ENCODE peak calls at places on chromosomes 13 and 19, in ten cellular contexts. M, S, J, G, C, H, Q, E, N and K are unnamed samples.

GRCh38 chr19:55284405-55285058 is 735 bp downstream of the BRSK1 start:
- DNase-seq in M (no peak), S (no peak), J (no peak), G (no peak), C (no peak), H (no peak), Q (peak), E (no peak), N (no peak), K (no peak)

GRCh38 chr13:73703606-73704005 is 430.6 kb downstream of the KLF12 start:
- DNase-seq in M (no peak), S (no peak), J (no peak), G (no peak), C (no peak), H (no peak), Q (no peak), E (no peak), N (no peak), K (no peak)

GRCh38 chr13:50323440-50324070 is 308.3 kb downstream of the KCNRG start:
- DNase-seq in M (no peak), S (no peak), J (no peak), G (no peak), C (no peak), H (no peak), Q (no peak), E (no peak), N (no peak), K (no peak)

GRCh38 chr19:55131421-55131820 is 14.0 kb upstream of the PPP1R12C start:
- DNase-seq in M (no peak), S (no peak), J (no peak), G (no peak), C (no peak), H (no peak), Q (no peak), E (no peak), N (no peak), K (no peak)

GRCh38 chr19:41552558-41552957 is 23.4 kb upstream of the CEACAM21 start:
- DNase-seq in M (no peak), S (no peak), J (no peak), G (no peak), C (no peak), H (no peak), Q (no peak), E (no peak), N (no peak), K (no peak)

GRCh38 chr13:49439609-49440008 is 4.3 kb downstream of the CAB39L start:
- DNase-seq in M (no peak), S (no peak), J (no peak), G (no peak), C (no peak), H (no peak), Q (no peak), E (no peak), N (no peak), K (no peak)

GRCh38 chr13:48531416-48532145 is 1.3 kb downstream of the RCBTB2 start:
- DNase-seq in M (no peak), S (no peak), J (no peak), G (no peak), C (peak), H (no peak), Q (no peak), E (no peak), N (no peak), K (no peak)

GRCh38 chr13:76809369-76809768 is 76.8 kb downstream of the KCTD12 start:
- DNase-seq in M (no peak), S (no peak), J (no peak), G (no peak), C (no peak), H (no peak), Q (no peak), E (no peak), N (no peak), K (no peak)

GRCh38 chr19:2315818-2316353 is 7.9 kb upstream of the LINGO3 start:
- DNase-seq in M (no peak), S (peak), J (peak), G (peak), C (no peak), H (no peak), Q (peak), E (no peak), N (no peak), K (peak)

GRCh38 chr19:47315125-47315821 is 5.6 kb downstream of the C5AR1 start:
- DNase-seq in M (no peak), S (peak), J (peak), G (no peak), C (no peak), H (no peak), Q (no peak), E (peak), N (peak), K (no peak)

GRCh38 chr19:13689050-13689449 is 75.3 kb upstream of the MRI1 start:
- DNase-seq in M (no peak), S (peak), J (no peak), G (peak), C (peak), H (peak), Q (no peak), E (no peak), N (no peak), K (no peak)

GRCh38 chr19:42176990-42177685 is 40.3 kb downstream of the DEDD2 start:
- DNase-seq in M (peak), S (peak), J (peak), G (peak), C (peak), H (no peak), Q (peak), E (no peak), N (no peak), K (peak)

GRCh38 chr19:35141627-35142401 is 1.2 kb upstream of the FXYD7 start:
- DNase-seq in M (no peak), S (no peak), J (no peak), G (no peak), C (no peak), H (no peak), Q (no peak), E (no peak), N (no peak), K (no peak)

GRCh38 chr19:2986951-2987491 is 9.7 kb downstream of the TLE6 start:
- DNase-seq in M (no peak), S (no peak), J (no peak), G (peak), C (no peak), H (no peak), Q (no peak), E (no peak), N (no peak), K (no peak)

GRCh38 chr19:40805258-40805868 is 6.4 kb downstream of the EGLN2 start:
- DNase-seq in M (no peak), S (no peak), J (peak), G (no peak), C (peak), H (no peak), Q (peak), E (no peak), N (no peak), K (no peak)

GRCh38 chr19:11273288-11273687 is 11.0 kb upstream of the DOCK6 start:
- DNase-seq in M (no peak), S (no peak), J (no peak), G (no peak), C (no peak), H (no peak), Q (no peak), E (no peak), N (no peak), K (no peak)

GRCh38 chr19:46697142-46697960 is 19.6 kb downstream of the PRKD2 start:
- DNase-seq in M (no peak), S (peak), J (peak), G (peak), C (peak), H (peak), Q (peak), E (peak), N (peak), K (no peak)

GRCh38 chr19:41995959-41996797 is 2.1 kb upstream of the ATP1A3 start:
- DNase-seq in M (no peak), S (peak), J (no peak), G (no peak), C (no peak), H (no peak), Q (peak), E (no peak), N (no peak), K (peak)

GRCh38 chr19:43799502-43800142 is 2.6 kb downstream of the LYPD5 start:
- DNase-seq in M (no peak), S (no peak), J (no peak), G (no peak), C (no peak), H (no peak), Q (no peak), E (no peak), N (no peak), K (no peak)

GRCh38 chr19:5993516-5994406 is 15.8 kb upstream of the RANBP3 start:
- DNase-seq in M (no peak), S (no peak), J (peak), G (no peak), C (no peak), H (no peak), Q (peak), E (no peak), N (no peak), K (no peak)

GRCh38 chr13:102768914-102769313 is 4.7 kb downstream of the TEX30 start:
- DNase-seq in M (no peak), S (no peak), J (no peak), G (no peak), C (no peak), H (no peak), Q (no peak), E (no peak), N (no peak), K (no peak)

GRCh38 chr19:2561895-2562294 is 86.0 kb downstream of the GADD45B start:
- DNase-seq in M (peak), S (no peak), J (no peak), G (no peak), C (peak), H (no peak), Q (peak), E (no peak), N (no peak), K (no peak)

GRCh38 chr13:23987331-23987730 is 90.0 kb upstream of the C1QTNF9B start:
- DNase-seq in M (no peak), S (no peak), J (no peak), G (no peak), C (no peak), H (no peak), Q (no peak), E (no peak), N (no peak), K (no peak)

GRCh38 chr19:14471436-14472187 is 3.5 kb downstream of the PTGER1 start:
- DNase-seq in M (no peak), S (no peak), J (no peak), G (no peak), C (no peak), H (no peak), Q (peak), E (no peak), N (no peak), K (no peak)

GRCh38 chr13:102089177-102089576 is 312.7 kb downstream of the FGF14 start:
- DNase-seq in M (no peak), S (no peak), J (no peak), G (peak), C (no peak), H (no peak), Q (no peak), E (no peak), N (no peak), K (no peak)

GRCh38 chr19:7888145-7888825 is at the start of gene LRRC8E:
- DNase-seq in M (no peak), S (peak), J (peak), G (peak), C (no peak), H (no peak), Q (peak), E (no peak), N (no peak), K (no peak)

GRCh38 chr19:35054626-35055025 is 13.1 kb downstream of the HPN start:
- DNase-seq in M (no peak), S (no peak), J (no peak), G (no peak), C (no peak), H (no peak), Q (no peak), E (no peak), N (no peak), K (no peak)

GRCh38 chr13:30376426-30377311 is 45.6 kb upstream of the UBE2L5 start:
- DNase-seq in M (peak), S (no peak), J (peak), G (peak), C (peak), H (no peak), Q (no peak), E (no peak), N (no peak), K (no peak)

GRCh38 chr13:105847532-105848295 is 687.7 kb downstream of the EFNB2 start:
- DNase-seq in M (no peak), S (no peak), J (no peak), G (no peak), C (no peak), H (no peak), Q (no peak), E (no peak), N (no peak), K (no peak)

GRCh38 chr19:51615991-51616390 is 14.2 kb downstream of the SIGLEC5 start:
- DNase-seq in M (no peak), S (no peak), J (no peak), G (no peak), C (no peak), H (no peak), Q (no peak), E (no peak), N (peak), K (no peak)

GRCh38 chr19:4266253-4267000 is 12.6 kb upstream of the SHD start:
- DNase-seq in M (no peak), S (no peak), J (no peak), G (no peak), C (no peak), H (no peak), Q (no peak), E (no peak), N (no peak), K (no peak)
- H3K27ac ChIP-seq in M (no peak), S (no peak), J (no peak), G (no peak), C (no peak), H (no peak), Q (no peak), E (no peak), N (no peak), K (no peak)

GRCh38 chr13:20186771-20187170 is 6.0 kb downstream of the GJB2 start:
- DNase-seq in M (no peak), S (no peak), J (no peak), G (no peak), C (no peak), H (no peak), Q (no peak), E (no peak), N (no peak), K (no peak)
- H3K27ac ChIP-seq in M (no peak), S (no peak), J (no peak), G (no peak), C (no peak), H (no peak), Q (no peak), E (no peak), N (no peak), K (no peak)

GRCh38 chr13:99063178-99063577 is 85.3 kb upstream of the DOCK9 start:
- DNase-seq in M (no peak), S (no peak), J (no peak), G (no peak), C (no peak), H (no peak), Q (no peak), E (no peak), N (no peak), K (no peak)

GRCh38 chr13:99066219-99066618 is 88.4 kb upstream of the DOCK9 start:
- DNase-seq in M (no peak), S (no peak), J (no peak), G (no peak), C (no peak), H (no peak), Q (no peak), E (no peak), N (no peak), K (no peak)

GRCh38 chr13:99065250-99066015 is 87.6 kb upstream of the DOCK9 start:
- DNase-seq in M (no peak), S (no peak), J (no peak), G (no peak), C (no peak), H (no peak), Q (no peak), E (no peak), N (no peak), K (no peak)

GRCh38 chr13:99063952-99064351 is 86.1 kb upstream of the DOCK9 start:
- DNase-seq in M (no peak), S (no peak), J (no peak), G (no peak), C (no peak), H (no peak), Q (no peak), E (no peak), N (no peak), K (no peak)

DNA sequence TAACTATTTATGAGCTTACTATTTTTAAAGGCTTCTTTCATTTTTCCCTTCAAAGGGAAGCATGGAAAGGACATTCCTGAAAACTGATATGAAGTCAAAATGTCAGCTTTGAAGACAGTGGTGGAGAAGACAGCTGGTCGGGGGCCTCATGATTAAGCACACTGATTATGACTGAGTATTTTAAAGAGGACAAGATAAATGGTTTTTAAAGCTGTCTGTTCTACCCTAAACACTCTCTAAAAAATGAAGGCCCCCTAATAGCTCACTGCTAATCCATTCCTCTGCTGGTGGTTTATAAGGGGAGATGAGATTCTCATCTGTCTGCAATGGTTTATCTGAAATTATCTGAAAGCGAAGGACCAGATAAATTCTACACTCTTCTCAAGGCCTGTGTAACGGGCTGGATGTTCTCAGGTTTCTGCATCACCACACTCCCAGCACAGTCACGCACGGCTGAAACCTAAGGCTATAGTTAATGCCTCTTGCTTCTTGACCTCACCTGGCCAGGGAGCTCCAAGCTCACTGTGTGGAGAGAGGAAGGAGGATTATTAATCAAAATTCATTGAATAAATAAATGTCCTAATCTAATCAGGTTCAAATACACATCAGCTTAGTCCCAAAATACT is 86.9 kb upstream of the DOCK9 start:
- DNase-seq in M (no peak), S (no peak), J (no peak), G (no peak), C (no peak), H (no peak), Q (no peak), E (no peak), N (no peak), K (no peak)
- H3K27ac ChIP-seq in M (no peak), S (no peak), J (no peak), G (no peak), C (no peak), H (no peak), Q (no peak), E (no peak), N (no peak), K (no peak)

GRCh38 chr13:60267498-60268202 is 103.9 kb upstream of the DIAPH3 start:
- DNase-seq in M (peak), S (peak), J (no peak), G (peak), C (no peak), H (peak), Q (no peak), E (no peak), N (no peak), K (no peak)

GRCh38 chr13:60265566-60265965 is 101.8 kb upstream of the DIAPH3 start:
- DNase-seq in M (no peak), S (no peak), J (no peak), G (no peak), C (no peak), H (no peak), Q (no peak), E (no peak), N (no peak), K (no peak)

GRCh38 chr13:60260440-60260839 is 96.7 kb upstream of the DIAPH3 start:
- DNase-seq in M (no peak), S (no peak), J (no peak), G (no peak), C (no peak), H (peak), Q (no peak), E (no peak), N (no peak), K (no peak)

GRCh38 chr13:60258349-60258748 is 94.6 kb upstream of the DIAPH3 start:
- DNase-seq in M (no peak), S (no peak), J (no peak), G (no peak), C (no peak), H (peak), Q (no peak), E (no peak), N (no peak), K (no peak)

DNA sequence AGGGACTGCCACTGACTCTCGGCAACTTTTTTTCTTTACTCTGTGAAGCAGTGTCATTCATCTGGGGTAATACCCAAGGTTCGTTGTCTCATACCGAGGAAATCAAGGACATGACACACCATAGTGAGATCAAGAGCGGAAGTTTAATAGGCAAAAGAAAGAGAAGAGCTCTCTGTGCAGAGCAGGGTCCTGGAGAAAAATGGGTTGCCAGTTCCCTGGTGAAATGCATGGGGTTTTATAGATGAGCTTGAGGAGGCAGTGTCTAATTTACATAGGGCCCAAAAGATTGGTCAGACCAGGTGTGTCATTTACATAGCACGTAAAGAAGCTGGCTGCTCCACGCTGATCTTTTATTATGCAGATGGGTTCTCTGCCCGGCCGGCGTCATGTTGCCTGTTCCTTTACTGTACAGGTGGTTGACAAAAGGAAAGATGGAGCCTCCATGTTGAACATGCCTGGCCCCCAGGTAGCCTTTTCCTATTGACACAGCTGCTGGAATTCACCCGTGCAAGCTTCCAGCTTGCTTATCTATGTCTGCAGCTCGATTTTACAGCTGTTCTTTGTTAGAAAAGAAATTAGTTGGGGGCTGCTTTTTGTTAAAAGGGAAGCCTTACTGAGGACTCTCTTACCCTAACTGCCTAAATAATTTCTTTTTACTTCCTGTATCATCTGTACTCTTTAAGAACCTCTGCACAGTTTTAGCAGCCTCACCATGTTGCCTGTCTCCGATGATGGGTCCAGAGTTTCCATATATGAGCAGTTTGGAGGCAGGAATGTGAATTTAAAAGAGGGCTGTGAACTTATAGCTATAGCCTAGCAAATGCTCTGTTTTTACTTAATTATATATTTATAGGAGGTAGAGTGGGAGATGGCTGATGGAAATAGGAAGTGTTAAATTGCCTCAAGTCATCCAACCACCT is 98.0 kb upstream of the DIAPH3 start:
- DNase-seq in M (no peak), S (no peak), J (no peak), G (peak), C (no peak), H (peak), Q (no peak), E (no peak), N (no peak), K (no peak)
- H3K27ac ChIP-seq in M (no peak), S (no peak), J (no peak), G (no peak), C (no peak), H (no peak), Q (no peak), E (no peak), N (no peak), K (no peak)

DNA sequence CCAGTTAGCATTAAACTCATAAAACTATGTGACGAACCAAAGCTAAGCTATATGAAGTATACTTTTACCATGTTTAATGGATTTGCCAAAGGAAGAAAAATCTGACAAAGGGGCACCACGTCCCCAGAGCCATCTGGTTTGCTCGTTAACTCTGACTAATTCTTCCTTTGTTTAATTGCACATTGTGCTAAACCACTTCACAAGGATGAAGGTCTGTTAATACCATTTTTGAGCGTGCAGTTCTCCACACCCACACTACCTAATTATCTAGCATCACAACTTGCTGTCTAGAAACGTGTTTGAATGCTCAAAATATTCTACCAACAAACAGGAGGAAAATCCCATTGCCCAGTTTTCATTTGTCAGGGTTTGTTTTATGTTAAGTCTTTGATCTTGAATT is 74.8 kb downstream of the COL4A1 start:
- DNase-seq in M (no peak), S (no peak), J (no peak), G (no peak), C (no peak), H (no peak), Q (no peak), E (no peak), N (no peak), K (no peak)
- H3K27ac ChIP-seq in M (no peak), S (no peak), J (peak), G (no peak), C (no peak), H (no peak), Q (peak), E (peak), N (peak), K (no peak)